ENCODE peak calls at places on chromosomes 5 and 9, in eight cellular contexts. Q, K, D, I, E, F, B and H are unnamed samples.
A peak's percentile ranks its signal among the peaks of the same experiment; 100 is the strongest.

GRCh38 chr5:78541058-78541624 is 107.4 kb downstream of the LHFPL2 start:
- DNase-seq in Q (no peak), K (no peak), D (no peak), I (no peak), E (no peak), F (no peak), B (no peak), H (peak; percentile 64)

GRCh38 chr5:92907914-92908606 is 673.0 kb downstream of the NR2F1-AS1 start:
- DNase-seq in Q (peak; percentile 72), K (no peak), D (no peak), I (no peak), E (no peak), F (no peak), B (no peak), H (peak; percentile 38)

GRCh38 chr5:61866930-61867329 is 439.1 kb upstream of the KIF2A start:
- DNase-seq in Q (peak; percentile 1), K (no peak), D (no peak), I (no peak), E (no peak), F (no peak), B (no peak), H (peak; percentile 44)

GRCh38 chr5:160233215-160233614 is 3.9 kb downstream of the FABP6 start:
- DNase-seq in Q (peak; percentile 6), K (no peak), D (no peak), I (no peak), E (no peak), F (no peak), B (no peak), H (peak; percentile 12)

GRCh38 chr5:102545175-102545574 is 46.4 kb upstream of the SLCO6A1 start:
- DNase-seq in Q (peak; percentile 12), K (no peak), D (no peak), I (no peak), E (no peak), F (peak; percentile 52), B (no peak), H (peak; percentile 14)

GRCh38 chr5:150779397-150780179 is 1.0 kb downstream of the SMIM3 start:
- DNase-seq in Q (no peak), K (no peak), D (no peak), I (no peak), E (no peak), F (no peak), B (no peak), H (peak; percentile 69)

GRCh38 chr5:121199238-121199999 is 652.3 kb upstream of the FTMT start:
- DNase-seq in Q (peak; percentile 90), K (no peak), D (no peak), I (no peak), E (no peak), F (no peak), B (no peak), H (peak; percentile 98)

GRCh38 chr5:145780961-145781360 is 54.2 kb downstream of the PRELID2 start:
- DNase-seq in Q (no peak), K (no peak), D (no peak), I (no peak), E (no peak), F (no peak), B (no peak), H (no peak)

GRCh38 chr5:121009058-121009457 is 545.0 kb downstream of the PRR16 start:
- DNase-seq in Q (no peak), K (no peak), D (no peak), I (no peak), E (no peak), F (no peak), B (no peak), H (no peak)

GRCh38 chr5:42566658-42567313 is 143.5 kb downstream of the GHR start:
- DNase-seq in Q (peak; percentile 51), K (no peak), D (no peak), I (no peak), E (no peak), F (no peak), B (no peak), H (no peak)

GRCh38 chr9:7982907-7983306 is 183.3 kb upstream of the DMAC1 start:
- DNase-seq in Q (no peak), K (no peak), D (no peak), I (no peak), E (no peak), F (no peak), B (no peak), H (no peak)

GRCh38 chr5:134079748-134080581 is 34.5 kb upstream of the TCF7 start:
- DNase-seq in Q (no peak), K (peak; percentile 75), D (no peak), I (peak; percentile 67), E (no peak), F (no peak), B (peak; percentile 47), H (no peak)

GRCh38 chr5:97909541-97909940 is 726.5 kb upstream of the RIOK2 start:
- DNase-seq in Q (no peak), K (no peak), D (no peak), I (no peak), E (no peak), F (no peak), B (no peak), H (no peak)

GRCh38 chr9:136400038-136400834 is at the start of gene SNAPC4:
- DNase-seq in Q (peak; percentile 89), K (peak; percentile 85), D (peak; percentile 92), I (peak; percentile 83), E (peak; percentile 81), F (peak; percentile 100), B (peak; percentile 65), H (peak; percentile 66)

GRCh38 chr9:137031904-137032639 is at the start of gene FUT7:
- DNase-seq in Q (no peak), K (no peak), D (peak; percentile 60), I (peak; percentile 40), E (no peak), F (no peak), B (no peak), H (no peak)

GRCh38 chr9:89422151-89422918 is 75.6 kb downstream of the SEMA4D start:
- DNase-seq in Q (peak; percentile 18), K (no peak), D (no peak), I (peak; percentile 36), E (no peak), F (no peak), B (no peak), H (peak; percentile 73)

GRCh38 chr5:25006734-25007133 is 362.0 kb upstream of the CDH10 start:
- DNase-seq in Q (peak; percentile 0), K (no peak), D (no peak), I (no peak), E (peak; percentile 7), F (peak; percentile 20), B (no peak), H (no peak)

GRCh38 chr5:43639566-43639965 is 36.6 kb downstream of the NNT start:
- DNase-seq in Q (no peak), K (no peak), D (no peak), I (no peak), E (no peak), F (no peak), B (no peak), H (no peak)

GRCh38 chr5:37501152-37501551 is 122.0 kb downstream of the WDR70 start:
- DNase-seq in Q (peak; percentile 15), K (no peak), D (no peak), I (no peak), E (no peak), F (no peak), B (no peak), H (no peak)

GRCh38 chr5:38410304-38410990 is 146.0 kb downstream of the LIFR start:
- DNase-seq in Q (no peak), K (no peak), D (no peak), I (no peak), E (no peak), F (no peak), B (no peak), H (no peak)

GRCh38 chr5:67095346-67095871 is 101.2 kb downstream of the CD180 start:
- DNase-seq in Q (peak; percentile 85), K (no peak), D (no peak), I (no peak), E (no peak), F (no peak), B (no peak), H (peak; percentile 7)

GRCh38 chr5:151298063-151298462 is 5.5 kb downstream of the SLC36A3 start:
- DNase-seq in Q (no peak), K (no peak), D (peak; percentile 18), I (no peak), E (no peak), F (peak; percentile 69), B (no peak), H (peak; percentile 65)

GRCh38 chr5:145856285-145856818 is 16.5 kb downstream of the GRXCR2 start:
- DNase-seq in Q (peak; percentile 60), K (no peak), D (no peak), I (no peak), E (no peak), F (peak; percentile 49), B (no peak), H (peak; percentile 81)

GRCh38 chr5:29588276-29588675 is 1605.2 kb upstream of the CDH6 start:
- DNase-seq in Q (no peak), K (no peak), D (no peak), I (no peak), E (no peak), F (no peak), B (no peak), H (no peak)

GRCh38 chr5:136484808-136485207 is 119.5 kb upstream of the TRPC7 start:
- DNase-seq in Q (no peak), K (no peak), D (no peak), I (no peak), E (no peak), F (no peak), B (no peak), H (no peak)